ENCODE peak calls at places on chromosome 20, in seven cellular contexts. K is germinal center, J is EH, D is A549, M is neural progenitor cell, H is iris pigment epithelial cell, I is HTR-8/SVneo. N is an unnamed sample.

GRCh38 chr20:38114353-38114791 is 50.7 kb downstream of the TGM2 start:
- DNase-seq in K (no peak), J (peak; percentile 83), D (peak; percentile 47), M (no peak), H (peak; percentile 83), I (no peak), N (no peak)

GRCh38 chr20:34980543-34981213 is 25.0 kb downstream of the MYH7B start:
- DNase-seq in K (no peak), J (peak; percentile 38), D (no peak), M (peak; percentile 32), H (no peak), I (no peak), N (no peak)

GRCh38 chr20:52303281-52303950 is 111.8 kb upstream of the ZFP64 start:
- DNase-seq in K (no peak), J (no peak), D (no peak), M (no peak), H (no peak), I (no peak), N (no peak)

GRCh38 chr20:64232794-64233193 is 22.8 kb upstream of the PCMTD2 start:
- DNase-seq in K (no peak), J (peak; percentile 36), D (peak; percentile 13), M (no peak), H (no peak), I (no peak), N (no peak)

GRCh38 chr20:36307412-36308317 is 1.5 kb downstream of the DLGAP4 start:
- DNase-seq in K (no peak), J (no peak), D (no peak), M (peak; percentile 40), H (no peak), I (no peak), N (no peak)

GRCh38 chr20:3674447-3674846 is 7.4 kb downstream of the ADAM33 start:
- DNase-seq in K (no peak), J (no peak), D (no peak), M (no peak), H (no peak), I (no peak), N (no peak)

GRCh38 chr20:1945134-1945618 is 48.7 kb downstream of the PDYN start:
- DNase-seq in K (no peak), J (peak; percentile 7), D (no peak), M (no peak), H (peak; percentile 51), I (no peak), N (no peak)

GRCh38 chr20:54061106-54061881 is 9.1 kb downstream of the BCAS1 start:
- DNase-seq in K (no peak), J (peak; percentile 31), D (no peak), M (no peak), H (peak; percentile 11), I (no peak), N (no peak)

GRCh38 chr20:17885076-17885475 is 83.5 kb downstream of the SNX5 start:
- DNase-seq in K (no peak), J (no peak), D (no peak), M (no peak), H (no peak), I (no peak), N (no peak)

GRCh38 chr20:18788021-18788420 is 25.6 kb upstream of the SCP2D1 start:
- DNase-seq in K (no peak), J (no peak), D (no peak), M (no peak), H (no peak), I (no peak), N (no peak)

GRCh38 chr20:48718914-48719578 is 108.8 kb downstream of the PREX1 start:
- DNase-seq in K (no peak), J (no peak), D (no peak), M (no peak), H (no peak), I (no peak), N (no peak)

GRCh38 chr20:31936430-31936829 is 15.4 kb downstream of the PDRG1 start:
- DNase-seq in K (no peak), J (no peak), D (no peak), M (no peak), H (no peak), I (no peak), N (no peak)

N was measured in naive B cell.